ENCODE peak calls at places on chromosomes 6 and 20, in nine cellular contexts. D is heart left ventricle, T is left lung, Q is mammary epithelial cell, K is tibial nerve, G is adrenal gland, H is Panc1, C is bronchial epithelial cell, N is BJ. I is an unnamed sample.
A peak's percentile ranks its signal among the peaks of the same experiment; 100 is the strongest.

GRCh38 chr6:125275779-125276178 is 26.0 kb downstream of the HDDC2 start:
- DNase-seq in C (no peak), D (no peak), Q (no peak), K (no peak), G (no peak), T (no peak), H (no peak), N (no peak), I (no peak)

GRCh38 chr20:57215426-57215825 is 51.0 kb downstream of the BMP7 start:
- DNase-seq in H (no peak), G (no peak), N (no peak), T (no peak), D (no peak), K (no peak), Q (no peak), C (no peak), I (no peak)

GRCh38 chr20:58117944-58118343 is 110.5 kb downstream of the ANKRD60 start:
- DNase-seq in Q (no peak), D (no peak), N (no peak), C (peak; percentile 36), G (no peak), K (no peak), T (no peak), H (no peak), I (no peak)

GRCh38 chr6:16511048-16511660 is 250.1 kb downstream of the ATXN1 start:
- DNase-seq in Q (peak; percentile 30), D (no peak), H (peak; percentile 15), K (no peak), C (peak; percentile 45), G (peak; percentile 34), T (no peak), N (no peak), I (no peak)

GRCh38 chr20:1562622-1563021 is 5.1 kb upstream of the SIRPD start:
- DNase-seq in Q (no peak), T (no peak), G (no peak), N (no peak), D (no peak), K (no peak), C (no peak), H (no peak), I (no peak)

GRCh38 chr20:15604406-15604805 is 968.8 kb downstream of the KIF16B start:
- DNase-seq in Q (no peak), D (no peak), N (no peak), T (no peak), C (no peak), G (no peak), K (no peak), H (no peak), I (no peak)

GRCh38 chr6:167662881-167663205 is 163.9 kb upstream of the AFDN start:
- DNase-seq in Q (no peak), K (no peak), G (no peak), C (no peak), N (no peak), D (no peak), H (no peak), T (no peak), I (peak; percentile 43)

GRCh38 chr6:128363424-128363823 is 157.0 kb downstream of the PTPRK start:
- DNase-seq in H (no peak), K (no peak), T (no peak), N (no peak), C (no peak), G (no peak), D (no peak), Q (peak; percentile 8), I (no peak)

GRCh38 chr6:105897131-105897530 is 189.0 kb upstream of the PRDM1 start:
- DNase-seq in K (no peak), H (no peak), D (no peak), Q (no peak), G (no peak), C (no peak), N (no peak), T (no peak), I (no peak)

GRCh38 chr6:31639449-31639861 is 13.0 kb downstream of the BAG6 start:
- DNase-seq in C (no peak), T (no peak), G (no peak), H (no peak), K (no peak), N (no peak), Q (no peak), D (no peak), I (no peak)

GRCh38 chr6:150633466-150633795 is 33.7 kb downstream of the PLEKHG1 start:
- DNase-seq in T (no peak), D (no peak), K (no peak), N (no peak), Q (no peak), G (no peak), C (no peak), H (no peak), I (no peak)

GRCh38 chr6:7615611-7616383 is 25.8 kb downstream of the SNRNP48 start:
- DNase-seq in H (peak; percentile 51), Q (peak; percentile 62), D (no peak), N (no peak), T (no peak), G (peak; percentile 61), C (peak; percentile 67), K (no peak), I (no peak)

DNA sequence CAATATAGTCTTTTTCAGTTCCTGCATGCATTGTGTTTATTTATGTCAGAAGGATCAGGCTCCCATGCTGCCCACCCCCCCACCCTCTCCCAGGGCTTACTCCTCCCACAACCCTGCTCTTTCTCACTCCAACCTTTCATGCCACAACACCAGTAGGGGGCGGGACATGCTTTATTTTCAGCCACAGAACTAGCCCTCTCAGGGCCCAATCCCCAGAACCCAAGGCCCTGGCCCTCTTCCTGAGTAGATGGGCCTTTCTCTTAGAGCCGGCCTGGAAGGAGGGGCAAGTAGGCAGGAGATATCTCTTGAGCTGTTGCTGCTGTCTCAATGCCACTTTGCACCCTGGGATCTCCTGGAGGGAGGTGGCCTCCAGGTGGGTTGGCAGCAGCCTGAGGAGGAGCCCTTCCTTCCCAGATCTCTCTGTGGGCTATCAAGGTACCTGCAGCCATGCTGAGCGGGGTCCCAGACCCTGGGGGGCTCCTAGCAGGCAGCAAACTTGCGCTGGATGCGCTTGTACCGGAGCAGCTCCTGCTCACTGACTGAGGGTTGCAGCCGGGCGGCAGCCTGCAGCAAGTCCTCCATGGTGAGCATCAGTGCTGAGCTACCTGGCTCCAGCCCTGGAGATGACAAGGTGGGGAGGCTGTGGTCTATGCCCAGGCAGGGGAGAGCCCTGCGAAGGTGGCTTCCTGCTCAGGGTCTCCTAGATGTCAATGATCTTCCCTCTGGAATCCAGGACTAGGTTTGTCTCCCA is 3.5 kb downstream of the GNMT start:
- DNase-seq in H (no peak), G (no peak), K (no peak), T (no peak), C (peak; percentile 33), N (no peak), D (no peak), Q (peak; percentile 37), I (peak; percentile 74)
- TF ChIP-seq CTCF in H (no peak), G (no peak), K (no peak), T (no peak), C (peak; percentile 27), N (peak; percentile 45), D (no peak), Q (peak; percentile 40), I (no peak)

GRCh38 chr20:36084356-36084755 is 70.2 kb upstream of the EPB41L1 start:
- DNase-seq in D (no peak), H (no peak), Q (no peak), N (no peak), G (no peak), T (no peak), C (no peak), K (no peak), I (no peak)
- H3K27me3 ChIP-seq in D (no peaks in the 10 kb centered on the region), H (no peaks in the 10 kb centered on the region), Q (no peaks in the 10 kb centered on the region), N (no peaks in the 10 kb centered on the region), G (no peaks in the 10 kb centered on the region), T (no peaks in the 10 kb centered on the region), C (no peaks in the 10 kb centered on the region), K (no peaks in the 10 kb centered on the region), I (no peaks in the 10 kb centered on the region)

DNA sequence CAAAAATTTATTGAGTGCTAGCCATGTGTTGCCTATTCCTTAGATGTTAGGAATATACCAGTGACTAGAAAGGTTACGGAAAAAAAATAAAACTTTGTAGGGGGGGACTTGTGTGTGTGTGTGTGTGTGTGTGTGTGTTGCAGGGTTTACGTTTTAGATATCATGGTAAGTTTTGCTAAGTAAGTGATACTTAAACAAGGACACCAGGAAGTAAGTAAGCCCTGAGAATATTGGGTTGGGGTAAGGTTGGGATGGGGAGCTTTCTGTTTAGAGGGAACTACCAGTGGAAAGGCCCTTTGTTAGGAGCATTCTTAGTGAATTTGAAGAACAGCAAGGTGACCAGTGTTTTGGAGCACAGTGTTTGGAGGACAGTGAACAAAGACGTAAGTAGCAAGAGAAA is 30.3 kb downstream of the NCOA3 start:
- DNase-seq in N (no peak), D (no peak), Q (no peak), G (no peak), C (no peak), T (no peak), K (no peak), H (no peak), I (no peak)
- H3K4me3 ChIP-seq in N (no peak overlapping the region), D (no peak overlapping the region), Q (no peak overlapping the region), G (no peak overlapping the region), C (no peak overlapping the region), T (no peak overlapping the region), K (no peak overlapping the region), H (no peak overlapping the region), I (no peak overlapping the region)

GRCh38 chr6:70668499-70668812 is 773 bp downstream of the SMAP1 start:
- DNase-seq in T (no peak), C (peak; percentile 28), D (no peak), K (no peak), G (no peak), N (no peak), H (no peak), Q (no peak), I (peak; percentile 74)

GRCh38 chr6:70667256-70667710 is 400 bp upstream of the SMAP1 start:
- DNase-seq in Q (no peak), H (peak; percentile 78), T (no peak), C (no peak), D (no peak), K (no peak), N (no peak), G (no peak), I (no peak)

GRCh38 chr6:70666726-70667125 is 957 bp upstream of the SMAP1 start:
- DNase-seq in H (no peak), T (no peak), C (no peak), G (no peak), D (no peak), Q (no peak), K (no peak), N (no peak), I (no peak)

GRCh38 chr6:70669133-70669532 is 1.4 kb downstream of the SMAP1 start:
- DNase-seq in K (no peak), T (no peak), C (peak; percentile 76), H (no peak), G (no peak), D (no peak), N (no peak), Q (peak; percentile 39), I (no peak)

DNA sequence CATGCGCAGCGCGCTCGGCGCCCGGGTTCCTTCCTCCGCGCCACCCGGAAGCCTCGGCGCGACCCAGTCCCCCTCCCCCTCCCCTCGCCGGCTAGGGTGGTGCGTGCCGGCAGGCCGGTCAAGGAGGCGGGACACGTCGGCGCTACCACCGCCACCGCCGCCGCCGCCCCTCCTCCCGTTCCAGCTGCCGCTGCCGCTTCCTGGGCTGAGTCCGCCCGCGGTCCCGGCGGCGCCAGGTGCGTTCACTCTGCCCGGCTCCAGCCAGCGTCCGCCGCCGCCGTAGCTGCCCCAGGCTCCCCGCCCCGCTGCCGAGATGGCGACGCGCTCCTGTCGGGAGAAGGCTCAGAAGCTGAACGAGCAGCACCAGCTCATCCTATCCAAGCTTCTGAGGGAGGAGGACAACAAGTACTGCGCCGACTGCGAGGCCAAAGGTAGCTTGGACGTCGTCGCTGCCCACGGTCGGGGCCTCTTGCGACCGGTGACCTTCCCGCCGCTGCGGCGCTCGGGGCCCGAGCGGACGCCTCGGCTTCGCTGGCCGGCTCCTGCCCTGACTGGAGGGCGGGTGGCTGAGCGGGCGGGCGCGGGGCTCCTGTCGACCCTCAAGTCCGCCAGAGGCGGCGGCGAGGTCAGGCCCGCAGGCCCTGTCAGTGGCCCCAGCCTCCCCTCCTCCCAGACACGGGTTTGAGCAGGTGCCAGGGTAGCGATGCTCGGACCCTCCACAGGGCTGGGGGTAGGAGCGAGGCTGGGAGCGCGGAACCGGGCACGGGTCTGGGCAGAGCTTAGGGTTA is at the start of gene SMAP1:
- DNase-seq in T (peak; percentile 99), Q (peak; percentile 90), C (peak; percentile 77), H (no peak), G (peak; percentile 96), D (peak; percentile 97), N (peak; percentile 45), K (peak; percentile 83), I (peak; percentile 98)
- TF ChIP-seq CTCF in T (no peak), Q (no peak), C (no peak), H (no peak), G (no peak), D (no peak), N (no peak), K (no peak), I (no peak)